ENCODE peak calls at places on chromosomes 2 and 18, in nine cellular contexts. H, Z, A, G, P, Q, C, E and R are unnamed samples.

GRCh38 chr18:6261938-6262337 is 152.8 kb downstream of the L3MBTL4 start:
- DNase-seq in G (no peak), Z (no peak), A (no peak), H (no peak), P (no peak), E (no peak), C (no peak), Q (no peak), R (no peak)

GRCh38 chr2:105571445-105571987 is 172.7 kb upstream of the FHL2 start:
- DNase-seq in E (no peak), C (no peak), A (peak), G (no peak), H (no peak), P (no peak), Q (no peak), Z (no peak), R (peak)

GRCh38 chr2:201987426-201987825 is 46.2 kb upstream of the FZD7 start:
- DNase-seq in G (no peak), P (no peak), C (no peak), E (no peak), H (no peak), Z (no peak), A (no peak), Q (no peak), R (no peak)

GRCh38 chr2:113240915-113241911 is 37.5 kb downstream of the PAX8 start:
- DNase-seq in P (peak), Q (peak), G (peak), A (peak), C (peak), H (no peak), Z (no peak), E (peak), R (no peak)

GRCh38 chr18:35789543-35789942 is 182.9 kb upstream of the RMP24 start:
- DNase-seq in P (no peak), E (no peak), Z (no peak), A (no peak), G (no peak), C (no peak), Q (no peak), H (no peak), R (no peak)

GRCh38 chr2:128320609-128321420 is 2.1 kb upstream of the HS6ST1 start:
- DNase-seq in H (peak), Z (no peak), G (peak), Q (no peak), P (no peak), E (no peak), C (no peak), A (no peak), R (no peak)

GRCh38 chr2:164868563-164869419 is 27.2 kb upstream of the COBLL1 start:
- DNase-seq in A (no peak), E (no peak), C (no peak), H (no peak), P (no peak), Q (no peak), G (no peak), Z (no peak), R (no peak)

GRCh38 chr18:76410660-76411417 is 84.2 kb downstream of the ZNF516 start:
- DNase-seq in G (no peak), Z (no peak), C (no peak), H (no peak), A (no peak), Q (no peak), P (no peak), E (no peak), R (peak)

GRCh38 chr2:9675369-9676351 is 44.9 kb upstream of the YWHAQ start:
- DNase-seq in C (no peak), G (no peak), E (peak), Q (peak), A (no peak), Z (no peak), P (peak), H (peak), R (no peak)

GRCh38 chr2:37000988-37001556 is 34.7 kb upstream of the STRN start:
- DNase-seq in Q (no peak), Z (no peak), E (no peak), H (no peak), G (no peak), P (no peak), A (no peak), C (no peak), R (no peak)

GRCh38 chr18:66560092-66560491 is 43.8 kb downstream of the CDH19 start:
- DNase-seq in Z (peak), G (no peak), P (peak), H (peak), C (no peak), A (no peak), Q (peak), E (peak), R (no peak)
- TF ChIP-seq CTCF in Z (peak), G (no peak), P (no peak), H (peak), C (no peak), A (peak), Q (peak), E (peak), R (peak)

GRCh38 chr2:240595381-240596079 is 9.0 kb downstream of the CAPN10 start:
- DNase-seq in Z (peak), Q (no peak), P (no peak), C (peak), E (no peak), A (no peak), G (peak), H (peak), R (no peak)
- TF ChIP-seq CTCF in Z (no peak), Q (peak), P (no peak), C (no peak), E (no peak), A (peak), G (no peak), H (peak), R (peak)

GRCh38 chr2:157876066-157876770 is at the start of gene ACVR1:
- DNase-seq in H (peak), P (peak), G (peak), Q (peak), C (peak), E (peak), A (peak), Z (peak), R (peak)
- TF ChIP-seq CTCF in H (peak), P (peak), G (peak), Q (no peak), C (no peak), E (no peak), A (peak), Z (no peak), R (peak)

GRCh38 chr2:186907897-186908296 is 58.9 kb upstream of the ZSWIM2 start:
- DNase-seq in G (no peak), C (no peak), A (no peak), E (no peak), Z (no peak), Q (no peak), H (no peak), P (no peak), R (no peak)

GRCh38 chr2:186909095-186909494 is 60.1 kb upstream of the ZSWIM2 start:
- DNase-seq in G (no peak), Q (no peak), E (no peak), H (no peak), P (no peak), C (no peak), A (no peak), Z (no peak), R (no peak)

GRCh38 chr2:186903183-186903582 is 54.2 kb upstream of the ZSWIM2 start:
- DNase-seq in C (no peak), E (no peak), Z (no peak), A (no peak), H (no peak), G (no peak), Q (peak), P (peak), R (no peak)
- TF ChIP-seq CTCF in C (no peak), E (peak), Z (no peak), A (peak), H (peak), G (no peak), Q (peak), P (peak), R (peak)

GRCh38 chr18:40529478-40529877 is 1425.6 kb upstream of the PIK3C3 start:
- DNase-seq in P (no peak), Q (peak), G (no peak), C (no peak), Z (no peak), E (no peak), A (no peak), H (no peak), R (no peak)
- TF ChIP-seq CTCF in P (no peak), Q (no peak), G (no peak), C (no peak), Z (no peak), E (peak), A (no peak), H (peak), R (peak)

GRCh38 chr18:67710639-67711038 is 194.1 kb upstream of the DSEL start:
- DNase-seq in E (no peak), H (peak), G (no peak), P (no peak), Z (no peak), Q (peak), C (no peak), A (no peak), R (no peak)

GRCh38 chr18:67705748-67706147 is 189.2 kb upstream of the DSEL start:
- DNase-seq in E (no peak), A (no peak), Q (peak), P (no peak), G (no peak), C (no peak), H (peak), Z (no peak), R (no peak)
- TF ChIP-seq CTCF in E (no peak), A (no peak), Q (peak), P (no peak), G (no peak), C (no peak), H (peak), Z (no peak), R (peak)